ENCODE peak calls at places on chromosomes 2 and 18, in ten cellular contexts. X is LHCN-M2, V is erythroblast, D is pancreas, U is anterior cingulate cortex, W is HCT116, T is astrocyte of the spinal cord, N is NCI-H510A, F is glutamatergic neuron, Z is stomach. J is an unnamed sample.

GRCh38 chr18:62425465-62426190 is 97.2 kb upstream of the ZCCHC2 start:
- DNase-seq in X (peak; percentile 92), V (peak; percentile 92), D (no peak), U (peak; percentile 88), W (peak; percentile 90), T (peak; percentile 95), N (peak; percentile 47), F (peak; percentile 35), Z (peak; percentile 74), J (no peak)

GRCh38 chr2:164655336-164655735 is 34.1 kb upstream of the GRB14 start:
- DNase-seq in X (no peak), V (no peak), D (no peak), U (no peak), W (no peak), T (peak; percentile 14), N (no peak), F (no peak), Z (no peak), J (no peak)

GRCh38 chr18:74146756-74147155 is 878 bp downstream of the FBXO15 start:
- DNase-seq in X (no peak), V (no peak), D (no peak), U (no peak), W (no peak), T (no peak), N (no peak), F (no peak), Z (no peak), J (no peak)

GRCh38 chr2:3097804-3098203 is 279.8 kb downstream of the EIPR1 start:
- DNase-seq in X (no peak), V (no peak), D (no peak), U (no peak), W (no peak), T (no peak), N (no peak), F (no peak), Z (no peak), J (no peak)

GRCh38 chr2:29462293-29462692 is 347.1 kb downstream of the CLIP4 start:
- DNase-seq in X (peak; percentile 73), V (no peak), D (no peak), U (no peak), W (no peak), T (peak; percentile 28), N (no peak), F (no peak), Z (no peak), J (no peak)

GRCh38 chr2:15588329-15588919 is 3.2 kb upstream of the DDX1 start:
- DNase-seq in X (peak; percentile 73), V (peak; percentile 75), D (peak; percentile 64), U (peak; percentile 64), W (peak; percentile 53), T (peak; percentile 61), N (peak; percentile 46), F (peak; percentile 82), Z (peak; percentile 61), J (no peak)

GRCh38 chr18:61333271-61333745 is at the start of gene CDH20:
- DNase-seq in X (no peak), V (no peak), D (no peak), U (peak; percentile 64), W (no peak), T (no peak), N (no peak), F (peak; percentile 61), Z (no peak), J (no peak)

GRCh38 chr2:11004206-11004605 is 92.5 kb downstream of the KCNF1 start:
- DNase-seq in X (peak; percentile 23), V (no peak), D (no peak), U (no peak), W (no peak), T (peak; percentile 55), N (no peak), F (no peak), Z (no peak), J (no peak)

GRCh38 chr2:164868563-164869419 is 27.2 kb upstream of the COBLL1 start:
- DNase-seq in X (no peak), V (no peak), D (no peak), U (no peak), W (no peak), T (no peak), N (no peak), F (no peak), Z (no peak), J (no peak)

GRCh38 chr2:231687133-231687852 is 21.0 kb upstream of the PTMA start:
- DNase-seq in X (no peak), V (peak; percentile 71), D (peak; percentile 84), U (peak; percentile 72), W (no peak), T (peak; percentile 17), N (peak; percentile 47), F (peak; percentile 83), Z (peak; percentile 72), J (peak; percentile 78)

GRCh38 chr2:215535125-215535668 is 99.3 kb upstream of the FN1 start:
- DNase-seq in X (no peak), V (no peak), D (no peak), U (no peak), W (no peak), T (peak; percentile 46), N (no peak), F (no peak), Z (no peak), J (no peak)

GRCh38 chr2:211837706-211838105 is 700.9 kb downstream of the ERBB4 start:
- DNase-seq in X (no peak), V (no peak), D (no peak), U (no peak), W (no peak), T (no peak), N (no peak), F (no peak), Z (no peak), J (no peak)

GRCh38 chr2:95389256-95390119 is 13.0 kb upstream of the FAHD2A start:
- DNase-seq in X (peak; percentile 48), V (peak; percentile 56), D (peak; percentile 85), U (peak; percentile 54), W (peak; percentile 18), T (peak; percentile 56), N (no peak), F (peak; percentile 83), Z (peak; percentile 67), J (peak; percentile 77)

GRCh38 chr2:18498531-18498930 is 61.9 kb downstream of the RDH14 start:
- DNase-seq in X (peak; percentile 11), V (no peak), D (no peak), U (no peak), W (no peak), T (no peak), N (peak; percentile 56), F (no peak), Z (no peak), J (no peak)

GRCh38 chr2:218959141-218959731 is at the start of gene CDK5R2:
- DNase-seq in X (peak; percentile 79), V (peak; percentile 79), D (peak; percentile 83), U (peak; percentile 95), W (peak; percentile 80), T (peak; percentile 70), N (peak; percentile 88), F (peak; percentile 96), Z (peak; percentile 65), J (peak; percentile 100)

GRCh38 chr2:161416294-161416632 is at the start of gene TBR1:
- DNase-seq in X (no peak), V (peak; percentile 33), D (no peak), U (no peak), W (no peak), T (peak; percentile 7), N (no peak), F (no peak), Z (no peak), J (no peak)

GRCh38 chr2:28193552-28194383 is 198.9 kb upstream of the FOSL2 start:
- DNase-seq in X (peak; percentile 34), V (no peak), D (no peak), U (no peak), W (no peak), T (no peak), N (no peak), F (no peak), Z (no peak), J (no peak)

GRCh38 chr2:207163815-207164747 is 1.7 kb downstream of the KLF7 start:
- DNase-seq in X (no peak), V (no peak), D (no peak), U (peak; percentile 76), W (no peak), T (peak; percentile 59), N (no peak), F (peak; percentile 46), Z (peak; percentile 44), J (no peak)

GRCh38 chr2:88669371-88670214 is 21.9 kb upstream of the RPIA start:
- DNase-seq in X (peak; percentile 29), V (peak; percentile 22), D (no peak), U (peak; percentile 11), W (peak; percentile 31), T (peak; percentile 27), N (no peak), F (no peak), Z (peak; percentile 33), J (peak; percentile 36)

GRCh38 chr2:78941751-78942150 is 83.8 kb upstream of the REG3G start:
- DNase-seq in X (no peak), V (no peak), D (no peak), U (no peak), W (no peak), T (no peak), N (no peak), F (no peak), Z (no peak), J (no peak)

GRCh38 chr18:24875761-24876160 is 415.3 kb downstream of the HRH4 start:
- DNase-seq in X (no peak), V (no peak), D (no peak), U (no peak), W (no peak), T (no peak), N (no peak), F (no peak), Z (no peak), J (no peak)

GRCh38 chr2:223180463-223180862 is 128.5 kb downstream of the KCNE4 start:
- DNase-seq in X (no peak), V (no peak), D (no peak), U (no peak), W (no peak), T (peak; percentile 22), N (no peak), F (no peak), Z (no peak), J (no peak)

GRCh38 chr18:65788373-65788772 is 37.6 kb downstream of the CDH7 start:
- DNase-seq in X (no peak), V (no peak), D (no peak), U (no peak), W (no peak), T (no peak), N (peak; percentile 81), F (peak; percentile 23), Z (no peak), J (no peak)

GRCh38 chr2:236570081-236570979 is 705 bp downstream of the ACKR3 start:
- DNase-seq in X (no peak), V (no peak), D (no peak), U (no peak), W (no peak), T (peak; percentile 27), N (no peak), F (no peak), Z (no peak), J (no peak)

GRCh38 chr18:596288-596881 is 403 bp upstream of the CLUL1 start:
- DNase-seq in X (no peak), V (peak; percentile 85), D (peak; percentile 90), U (peak; percentile 24), W (peak; percentile 47), T (peak; percentile 27), N (peak; percentile 59), F (no peak), Z (no peak), J (no peak)

GRCh38 chr2:8663997-8664396 is 17.9 kb upstream of the ID2 start:
- DNase-seq in X (no peak), V (no peak), D (no peak), U (no peak), W (no peak), T (no peak), N (no peak), F (no peak), Z (no peak), J (no peak)

GRCh38 chr2:6694555-6694954 is 171.2 kb downstream of the CMPK2 start:
- DNase-seq in X (no peak), V (no peak), D (no peak), U (no peak), W (no peak), T (peak; percentile 65), N (no peak), F (no peak), Z (no peak), J (no peak)

GRCh38 chr2:10873790-10874437 is 37.8 kb upstream of the KCNF1 start:
- DNase-seq in X (no peak), V (no peak), D (no peak), U (no peak), W (no peak), T (no peak), N (no peak), F (no peak), Z (no peak), J (no peak)

J was measured in GM19239.